ENCODE peak calls at places on chromosomes 13 and 19, in ten cellular contexts. One of them, this sample, is unnamed.
A peak's percentile ranks its signal among the peaks of the same experiment; 100 is the strongest.

GRCh38 chr13:39942901-39943273 is 287.4 kb downstream of the COG6 start:
- DNase-seq in cardiac fibroblast: peak; percentile 93
- DNase-seq in tibial artery: peak; percentile 68
- DNase-seq in CD8-positive, alpha-beta T cell: peak; percentile 62
- DNase-seq in progenitor cell of endocrine pancreas: peak; percentile 41
- DNase-seq in body of pancreas: peak; percentile 77
- DNase-seq in lung: peak; percentile 60
- DNase-seq in activated CD8-positive, alpha-beta T cell treated with anti-CD3 and anti-CD28 coated beads for 36 hours: peak; percentile 80
- DNase-seq in pancreas: peak; percentile 65
- DNase-seq in ascending aorta: no peak
- DNase-seq in this sample: peak; percentile 64

GRCh38 chr13:65940720-65941119 is 1289.4 kb downstream of the PCDH9 start:
- DNase-seq in pancreas: no peak
- DNase-seq in CD8-positive, alpha-beta T cell: no peak
- DNase-seq in lung: no peak
- DNase-seq in body of pancreas: no peak
- DNase-seq in tibial artery: no peak
- DNase-seq in cardiac fibroblast: no peak
- DNase-seq in activated CD8-positive, alpha-beta T cell treated with anti-CD3 and anti-CD28 coated beads for 36 hours: no peak
- DNase-seq in ascending aorta: no peak
- DNase-seq in progenitor cell of endocrine pancreas: no peak
- DNase-seq in this sample: no peak

GRCh38 chr13:39107484-39108040 is 69.3 kb downstream of the NHLRC3 start:
- DNase-seq in lung: no peak
- DNase-seq in progenitor cell of endocrine pancreas: no peak
- DNase-seq in activated CD8-positive, alpha-beta T cell treated with anti-CD3 and anti-CD28 coated beads for 36 hours: no peak
- DNase-seq in ascending aorta: no peak
- DNase-seq in tibial artery: no peak
- DNase-seq in cardiac fibroblast: no peak
- DNase-seq in pancreas: no peak
- DNase-seq in CD8-positive, alpha-beta T cell: no peak
- DNase-seq in body of pancreas: no peak
- DNase-seq in this sample: no peak

GRCh38 chr19:34368338-34368737 is 3.3 kb downstream of the GPI start:
- DNase-seq in tibial artery: no peak
- DNase-seq in lung: no peak
- DNase-seq in pancreas: no peak
- DNase-seq in cardiac fibroblast: no peak
- DNase-seq in progenitor cell of endocrine pancreas: no peak
- DNase-seq in body of pancreas: no peak
- DNase-seq in CD8-positive, alpha-beta T cell: no peak
- DNase-seq in ascending aorta: no peak
- DNase-seq in activated CD8-positive, alpha-beta T cell treated with anti-CD3 and anti-CD28 coated beads for 36 hours: no peak
- DNase-seq in this sample: no peak

GRCh38 chr13:111919826-111920225 is 147.1 kb upstream of the SOX1 start:
- DNase-seq in ascending aorta: no peak
- DNase-seq in progenitor cell of endocrine pancreas: no peak
- DNase-seq in tibial artery: no peak
- DNase-seq in cardiac fibroblast: no peak
- DNase-seq in body of pancreas: peak; percentile 1
- DNase-seq in activated CD8-positive, alpha-beta T cell treated with anti-CD3 and anti-CD28 coated beads for 36 hours: no peak
- DNase-seq in CD8-positive, alpha-beta T cell: no peak
- DNase-seq in pancreas: no peak
- DNase-seq in lung: no peak
- DNase-seq in this sample: no peak

GRCh38 chr19:31214086-31214485 is 135.2 kb downstream of the TSHZ3 start:
- DNase-seq in pancreas: peak; percentile 42
- DNase-seq in cardiac fibroblast: peak; percentile 100
- DNase-seq in ascending aorta: peak; percentile 73
- DNase-seq in lung: peak; percentile 51
- DNase-seq in tibial artery: peak; percentile 59
- DNase-seq in activated CD8-positive, alpha-beta T cell treated with anti-CD3 and anti-CD28 coated beads for 36 hours: peak; percentile 97
- DNase-seq in progenitor cell of endocrine pancreas: no peak
- DNase-seq in CD8-positive, alpha-beta T cell: peak; percentile 77
- DNase-seq in body of pancreas: no peak
- DNase-seq in this sample: peak; percentile 91

GRCh38 chr13:90498096-90498495 is 849.4 kb upstream of the MIR17HG start:
- DNase-seq in pancreas: no peak
- DNase-seq in cardiac fibroblast: peak; percentile 17
- DNase-seq in ascending aorta: no peak
- DNase-seq in activated CD8-positive, alpha-beta T cell treated with anti-CD3 and anti-CD28 coated beads for 36 hours: no peak
- DNase-seq in body of pancreas: no peak
- DNase-seq in tibial artery: no peak
- DNase-seq in lung: no peak
- DNase-seq in progenitor cell of endocrine pancreas: no peak
- DNase-seq in CD8-positive, alpha-beta T cell: no peak
- DNase-seq in this sample: no peak

GRCh38 chr19:15456871-15457700 is 7.3 kb downstream of the RASAL3 start:
- DNase-seq in lung: no peak
- DNase-seq in cardiac fibroblast: no peak
- DNase-seq in ascending aorta: no peak
- DNase-seq in body of pancreas: no peak
- DNase-seq in tibial artery: no peak
- DNase-seq in pancreas: peak; percentile 44
- DNase-seq in progenitor cell of endocrine pancreas: no peak
- DNase-seq in activated CD8-positive, alpha-beta T cell treated with anti-CD3 and anti-CD28 coated beads for 36 hours: peak; percentile 52
- DNase-seq in CD8-positive, alpha-beta T cell: no peak
- DNase-seq in this sample: no peak

GRCh38 chr19:53131732-53132131 is 978 bp downstream of the ZNF415 start:
- DNase-seq in CD8-positive, alpha-beta T cell: no peak
- DNase-seq in lung: no peak
- DNase-seq in progenitor cell of endocrine pancreas: no peak
- DNase-seq in pancreas: no peak
- DNase-seq in ascending aorta: no peak
- DNase-seq in tibial artery: no peak
- DNase-seq in body of pancreas: no peak
- DNase-seq in cardiac fibroblast: no peak
- DNase-seq in activated CD8-positive, alpha-beta T cell treated with anti-CD3 and anti-CD28 coated beads for 36 hours: no peak
- DNase-seq in this sample: no peak

GRCh38 chr19:12792853-12793289 is 1.6 kb downstream of the JUNB start:
- DNase-seq in lung: no peak
- DNase-seq in body of pancreas: peak; percentile 44
- DNase-seq in pancreas: no peak
- DNase-seq in ascending aorta: no peak
- DNase-seq in progenitor cell of endocrine pancreas: no peak
- DNase-seq in cardiac fibroblast: peak; percentile 25
- DNase-seq in activated CD8-positive, alpha-beta T cell treated with anti-CD3 and anti-CD28 coated beads for 36 hours: no peak
- DNase-seq in CD8-positive, alpha-beta T cell: no peak
- DNase-seq in tibial artery: no peak
- DNase-seq in this sample: no peak

GRCh38 chr19:2274937-2275535 is 6.9 kb downstream of the PEAK3 start:
- DNase-seq in body of pancreas: peak; percentile 62
- DNase-seq in cardiac fibroblast: peak; percentile 77
- DNase-seq in pancreas: peak; percentile 50
- DNase-seq in progenitor cell of endocrine pancreas: no peak
- DNase-seq in CD8-positive, alpha-beta T cell: peak; percentile 44
- DNase-seq in tibial artery: peak; percentile 59
- DNase-seq in activated CD8-positive, alpha-beta T cell treated with anti-CD3 and anti-CD28 coated beads for 36 hours: peak; percentile 60
- DNase-seq in lung: peak; percentile 68
- DNase-seq in ascending aorta: no peak
- DNase-seq in this sample: peak; percentile 72

GRCh38 chr19:23817519-23817918 is 58.8 kb upstream of the ZNF681 start:
- DNase-seq in cardiac fibroblast: peak; percentile 36
- DNase-seq in pancreas: no peak
- DNase-seq in progenitor cell of endocrine pancreas: no peak
- DNase-seq in lung: no peak
- DNase-seq in body of pancreas: peak; percentile 18
- DNase-seq in ascending aorta: no peak
- DNase-seq in tibial artery: no peak
- DNase-seq in CD8-positive, alpha-beta T cell: peak; percentile 9
- DNase-seq in activated CD8-positive, alpha-beta T cell treated with anti-CD3 and anti-CD28 coated beads for 36 hours: peak; percentile 73
- DNase-seq in this sample: no peak

GRCh38 chr13:31629085-31629785 is 110.1 kb upstream of the RXFP2 start:
- DNase-seq in progenitor cell of endocrine pancreas: no peak
- DNase-seq in tibial artery: no peak
- DNase-seq in cardiac fibroblast: peak; percentile 77
- DNase-seq in CD8-positive, alpha-beta T cell: no peak
- DNase-seq in lung: no peak
- DNase-seq in pancreas: no peak
- DNase-seq in activated CD8-positive, alpha-beta T cell treated with anti-CD3 and anti-CD28 coated beads for 36 hours: no peak
- DNase-seq in ascending aorta: no peak
- DNase-seq in body of pancreas: no peak
- DNase-seq in this sample: peak; percentile 54

GRCh38 chr13:73467103-73467502 is 408.3 kb downstream of the KLF5 start:
- DNase-seq in pancreas: no peak
- DNase-seq in activated CD8-positive, alpha-beta T cell treated with anti-CD3 and anti-CD28 coated beads for 36 hours: no peak
- DNase-seq in ascending aorta: no peak
- DNase-seq in body of pancreas: no peak
- DNase-seq in tibial artery: no peak
- DNase-seq in lung: no peak
- DNase-seq in cardiac fibroblast: no peak
- DNase-seq in CD8-positive, alpha-beta T cell: no peak
- DNase-seq in progenitor cell of endocrine pancreas: no peak
- DNase-seq in this sample: no peak

GRCh38 chr19:33813391-33814101 is 16.9 kb downstream of the KCTD15 start:
- DNase-seq in pancreas: peak; percentile 12
- DNase-seq in body of pancreas: no peak
- DNase-seq in ascending aorta: no peak
- DNase-seq in tibial artery: peak; percentile 9
- DNase-seq in activated CD8-positive, alpha-beta T cell treated with anti-CD3 and anti-CD28 coated beads for 36 hours: no peak
- DNase-seq in progenitor cell of endocrine pancreas: no peak
- DNase-seq in cardiac fibroblast: no peak
- DNase-seq in CD8-positive, alpha-beta T cell: no peak
- DNase-seq in lung: no peak
- DNase-seq in this sample: peak; percentile 41

GRCh38 chr13:30696278-30697176 is 38.8 kb upstream of the ALOX5AP start:
- DNase-seq in cardiac fibroblast: no peak
- DNase-seq in ascending aorta: no peak
- DNase-seq in CD8-positive, alpha-beta T cell: no peak
- DNase-seq in activated CD8-positive, alpha-beta T cell treated with anti-CD3 and anti-CD28 coated beads for 36 hours: peak; percentile 27
- DNase-seq in tibial artery: peak; percentile 60
- DNase-seq in pancreas: peak; percentile 54
- DNase-seq in body of pancreas: no peak
- DNase-seq in progenitor cell of endocrine pancreas: no peak
- DNase-seq in lung: peak; percentile 45
- DNase-seq in this sample: peak; percentile 66

DNA sequence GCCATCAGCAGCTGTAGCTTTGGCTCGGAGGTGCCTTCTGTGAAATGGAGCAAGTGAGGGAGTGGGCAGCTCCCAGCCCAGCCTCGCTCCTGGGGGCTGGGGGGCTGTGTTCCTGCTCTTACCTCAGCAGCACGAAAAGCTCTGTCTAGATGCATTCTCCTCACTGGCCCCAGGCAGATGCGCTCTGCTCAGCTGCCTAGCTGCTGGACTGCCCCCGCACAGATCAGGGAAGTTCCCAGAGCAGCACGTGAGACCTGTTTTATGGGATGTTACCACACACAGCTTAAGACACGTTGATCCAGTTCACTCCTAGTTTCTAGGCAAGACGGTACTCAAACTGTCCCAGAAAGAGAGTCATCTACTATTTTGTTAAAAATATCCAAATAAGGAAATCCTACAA is 13.6 kb downstream of the LCP1 start:
- DNase-seq in ascending aorta: no peak
- DNase-seq in cardiac fibroblast: peak; percentile 41
- DNase-seq in tibial artery: peak; percentile 65
- DNase-seq in CD8-positive, alpha-beta T cell: no peak
- DNase-seq in body of pancreas: no peak
- DNase-seq in lung: no peak
- DNase-seq in pancreas: peak; percentile 27
- DNase-seq in progenitor cell of endocrine pancreas: no peak
- DNase-seq in activated CD8-positive, alpha-beta T cell treated with anti-CD3 and anti-CD28 coated beads for 36 hours: peak; percentile 74
- DNase-seq in this sample: peak; percentile 82
- TF ChIP-seq CTCF in ascending aorta: no peak
- TF ChIP-seq CTCF in cardiac fibroblast: no peak
- TF ChIP-seq CTCF in tibial artery: no peak
- TF ChIP-seq CTCF in CD8-positive, alpha-beta T cell: no peak
- TF ChIP-seq CTCF in body of pancreas: no peak
- TF ChIP-seq CTCF in lung: no peak
- TF ChIP-seq CTCF in pancreas: no peak
- TF ChIP-seq CTCF in progenitor cell of endocrine pancreas: no peak
- TF ChIP-seq CTCF in activated CD8-positive, alpha-beta T cell treated with anti-CD3 and anti-CD28 coated beads for 36 hours: no peak
- TF ChIP-seq CTCF in this sample: no peak

DNA sequence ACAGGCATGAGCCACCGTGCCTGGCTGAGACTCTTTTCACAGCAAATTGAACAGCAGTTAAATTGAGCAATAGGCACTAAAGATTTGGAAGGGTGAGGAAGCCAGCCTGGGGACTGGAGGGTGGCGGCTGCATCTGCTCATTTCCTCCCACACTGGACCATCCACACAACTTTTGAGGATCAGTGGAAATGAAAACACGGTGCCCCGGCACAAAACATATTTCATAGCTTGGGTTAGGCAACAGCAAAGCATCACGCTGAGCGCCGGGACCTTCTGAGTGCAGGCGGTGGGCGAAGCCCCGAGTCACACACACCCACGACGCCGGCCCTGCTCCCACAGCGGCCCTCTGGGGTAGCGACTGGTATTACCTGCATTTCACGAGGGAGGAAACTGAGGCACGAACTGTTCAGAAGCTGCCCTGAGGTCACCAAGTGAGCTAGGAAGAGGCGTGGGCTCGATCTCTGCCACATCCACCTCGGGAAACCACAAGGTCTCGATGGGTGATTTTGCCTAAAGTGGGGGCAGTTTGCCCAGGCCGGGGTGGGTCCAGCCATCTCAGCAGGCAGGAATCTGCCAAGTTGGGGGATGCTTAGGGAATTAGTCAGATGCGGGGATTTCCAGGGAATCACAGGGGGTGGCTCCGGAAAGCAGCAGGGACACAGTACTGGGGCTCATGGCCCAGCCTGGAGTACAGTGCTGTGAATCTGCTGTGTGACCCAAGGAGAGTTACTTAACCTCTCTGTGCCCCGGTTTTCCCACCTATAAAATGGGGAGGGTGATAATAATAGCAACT is 3.5 kb upstream of the SBNO2 start:
- DNase-seq in progenitor cell of endocrine pancreas: no peak
- DNase-seq in pancreas: no peak
- DNase-seq in activated CD8-positive, alpha-beta T cell treated with anti-CD3 and anti-CD28 coated beads for 36 hours: no peak
- DNase-seq in lung: no peak
- DNase-seq in cardiac fibroblast: peak; percentile 98
- DNase-seq in CD8-positive, alpha-beta T cell: no peak
- DNase-seq in tibial artery: peak; percentile 68
- DNase-seq in body of pancreas: no peak
- DNase-seq in ascending aorta: no peak
- DNase-seq in this sample: no peak
- TF ChIP-seq CTCF in progenitor cell of endocrine pancreas: no peak
- TF ChIP-seq CTCF in pancreas: no peak
- TF ChIP-seq CTCF in activated CD8-positive, alpha-beta T cell treated with anti-CD3 and anti-CD28 coated beads for 36 hours: no peak
- TF ChIP-seq CTCF in lung: no peak
- TF ChIP-seq CTCF in cardiac fibroblast: peak; percentile 49
- TF ChIP-seq CTCF in CD8-positive, alpha-beta T cell: no peak
- TF ChIP-seq CTCF in tibial artery: peak; percentile 25
- TF ChIP-seq CTCF in body of pancreas: no peak
- TF ChIP-seq CTCF in ascending aorta: no peak
- TF ChIP-seq CTCF in this sample: peak; percentile 21

GRCh38 chr19:29128203-29128602 is 84.7 kb downstream of the UQCRFS1 start:
- DNase-seq in body of pancreas: no peak
- DNase-seq in cardiac fibroblast: no peak
- DNase-seq in CD8-positive, alpha-beta T cell: no peak
- DNase-seq in tibial artery: no peak
- DNase-seq in ascending aorta: no peak
- DNase-seq in pancreas: no peak
- DNase-seq in activated CD8-positive, alpha-beta T cell treated with anti-CD3 and anti-CD28 coated beads for 36 hours: no peak
- DNase-seq in lung: no peak
- DNase-seq in progenitor cell of endocrine pancreas: no peak
- DNase-seq in this sample: no peak
- TF ChIP-seq CTCF in body of pancreas: no peak
- TF ChIP-seq CTCF in cardiac fibroblast: no peak
- TF ChIP-seq CTCF in CD8-positive, alpha-beta T cell: no peak
- TF ChIP-seq CTCF in tibial artery: no peak
- TF ChIP-seq CTCF in ascending aorta: no peak
- TF ChIP-seq CTCF in pancreas: no peak
- TF ChIP-seq CTCF in activated CD8-positive, alpha-beta T cell treated with anti-CD3 and anti-CD28 coated beads for 36 hours: no peak
- TF ChIP-seq CTCF in lung: no peak
- TF ChIP-seq CTCF in progenitor cell of endocrine pancreas: no peak
- TF ChIP-seq CTCF in this sample: no peak

GRCh38 chr19:48330012-48330681 is 4.8 kb downstream of the EMP3 start:
- DNase-seq in progenitor cell of endocrine pancreas: peak; percentile 55
- DNase-seq in body of pancreas: peak; percentile 86
- DNase-seq in activated CD8-positive, alpha-beta T cell treated with anti-CD3 and anti-CD28 coated beads for 36 hours: peak; percentile 93
- DNase-seq in CD8-positive, alpha-beta T cell: peak; percentile 77
- DNase-seq in tibial artery: peak; percentile 28
- DNase-seq in ascending aorta: no peak
- DNase-seq in cardiac fibroblast: no peak
- DNase-seq in lung: peak; percentile 79
- DNase-seq in pancreas: peak; percentile 83
- DNase-seq in this sample: peak; percentile 68
- TF ChIP-seq CTCF in progenitor cell of endocrine pancreas: peak; percentile 25
- TF ChIP-seq CTCF in body of pancreas: no peak
- TF ChIP-seq CTCF in activated CD8-positive, alpha-beta T cell treated with anti-CD3 and anti-CD28 coated beads for 36 hours: no peak
- TF ChIP-seq CTCF in CD8-positive, alpha-beta T cell: no peak
- TF ChIP-seq CTCF in tibial artery: no peak
- TF ChIP-seq CTCF in ascending aorta: no peak
- TF ChIP-seq CTCF in cardiac fibroblast: no peak
- TF ChIP-seq CTCF in lung: no peak
- TF ChIP-seq CTCF in pancreas: no peak
- TF ChIP-seq CTCF in this sample: no peak